ENCODE peak calls at places on chromosomes 5 and 9, in five cellular contexts. H is SJSA1, L is GM23248, U is tibial nerve, B is aorta. M is an unnamed sample. For H3K4me1, the result is how much of the 10 kb centered on the place peaks cover.

GRCh38 chr9:125732562-125732961 is 14.6 kb upstream of the PBX3 start:
- DNase-seq in H (no peak), L (peak), U (no peak), B (no peak), M (no peak)

GRCh38 chr5:141821430-141821925 is 56.7 kb downstream of the PCDH1 start:
- DNase-seq in H (peak), L (peak), U (no peak), B (no peak), M (no peak)

GRCh38 chr5:139659673-139660072 is 11.5 kb downstream of the CXXC5 start:
- DNase-seq in H (no peak), L (peak), U (no peak), B (no peak), M (no peak)

GRCh38 chr5:133896446-133896845 is 72.0 kb downstream of the C5orf15 start:
- DNase-seq in H (no peak), L (no peak), U (no peak), B (peak), M (no peak)

GRCh38 chr9:110081395-110081794 is 126.6 kb downstream of the C9orf152 start:
- DNase-seq in H (peak), L (peak), U (no peak), B (no peak), M (no peak)

GRCh38 chr5:4387295-4387694 is 752.8 kb upstream of the ADAMTS16 start:
- DNase-seq in H (no peak), L (peak), U (peak), B (no peak), M (no peak)

GRCh38 chr9:13443380-13444271 is 164.1 kb upstream of the MPDZ start:
- DNase-seq in H (no peak), L (peak), U (no peak), B (no peak), M (no peak)

GRCh38 chr9:122213102-122213588 is 15.6 kb downstream of the LHX6 start:
- DNase-seq in H (no peak), L (no peak), U (no peak), B (no peak), M (no peak)

GRCh38 chr5:112109331-112109993 is 309.6 kb downstream of the EPB41L4A start:
- DNase-seq in H (no peak), L (peak), U (peak), B (no peak), M (no peak)

GRCh38 chr9:131867611-131868192 is 127.8 kb upstream of the RAPGEF1 start:
- DNase-seq in H (no peak), L (no peak), U (no peak), B (peak), M (no peak)

GRCh38 chr5:36651775-36652685 is 45.6 kb downstream of the SLC1A3 start:
- DNase-seq in H (no peak), L (peak), U (no peak), B (no peak), M (no peak)

GRCh38 chr9:130236436-130236985 is 29.0 kb upstream of the HMCN2 start:
- DNase-seq in H (peak), L (no peak), U (no peak), B (peak), M (no peak)

GRCh38 chr5:14305045-14305444 is 161.9 kb downstream of the TRIO start:
- DNase-seq in H (peak), L (peak), U (no peak), B (no peak), M (no peak)

GRCh38 chr9:109972026-109973005 is 192.3 kb downstream of the PALM2AKAP2 start:
- DNase-seq in H (no peak), L (no peak), U (no peak), B (no peak), M (no peak)

GRCh38 chr5:98258939-98259338 is 514.5 kb upstream of the RGMB start:
- DNase-seq in H (no peak), L (no peak), U (no peak), B (no peak), M (no peak)

GRCh38 chr9:91305596-91305995 is 56.1 kb downstream of the AUH start:
- DNase-seq in H (no peak), L (no peak), U (no peak), B (no peak), M (no peak)

GRCh38 chr5:148792649-148793048 is 33.8 kb upstream of the ADRB2 start:
- DNase-seq in H (no peak), L (no peak), U (no peak), B (no peak), M (no peak)

GRCh38 chr5:2998106-2998505 is 246.6 kb upstream of the IRX2 start:
- DNase-seq in H (no peak), L (no peak), U (no peak), B (no peak), M (no peak)

GRCh38 chr5:142680605-142681259 is 5.2 kb downstream of the FGF1 start:
- DNase-seq in H (peak), L (peak), U (no peak), B (no peak), M (no peak)

GRCh38 chr5:19608434-19608833 is 379.6 kb downstream of the CDH18 start:
- DNase-seq in H (no peak), L (no peak), U (no peak), B (no peak), M (no peak)

GRCh38 chr9:5643005-5643624 is 14.2 kb downstream of the RIC1 start:
- DNase-seq in H (peak), L (no peak), U (no peak), B (no peak), M (no peak)

GRCh38 chr9:132381966-132382541 is 24.6 kb downstream of the TTF1 start:
- DNase-seq in H (no peak), L (no peak), U (no peak), B (peak), M (no peak)

GRCh38 chr9:123269316-123269715 is 930 bp upstream of the STRBP start:
- DNase-seq in H (no peak), L (no peak), U (no peak), B (no peak), M (peak)

GRCh38 chr5:37370864-37371726 is at the start of gene NUP155:
- DNase-seq in H (peak), L (peak), U (peak), B (peak), M (peak)

GRCh38 chr5:118533166-118533565 is 455.2 kb downstream of the DTWD2 start:
- DNase-seq in H (no peak), L (no peak), U (no peak), B (no peak), M (no peak)

GRCh38 chr9:5455181-5455580 is 4.8 kb downstream of the CD274 start:
- DNase-seq in H (peak), L (peak), U (no peak), B (no peak), M (no peak)

GRCh38 chr9:132209263-132209662 is 47.4 kb downstream of the NTNG2 start:
- DNase-seq in H (no peak), L (no peak), U (no peak), B (no peak), M (no peak)

GRCh38 chr5:7578056-7578455 is 182.1 kb downstream of the ADCY2 start:
- DNase-seq in H (no peak), L (no peak), U (no peak), B (no peak), M (no peak)

GRCh38 chr5:129460951-129461815 is 1.1 kb downstream of the ADAMTS19 start:
- DNase-seq in H (no peak), L (peak), U (no peak), B (peak), M (no peak)

GRCh38 chr5:132094393-132095076 is 20.9 kb downstream of the CSF2 start:
- DNase-seq in H (peak), L (peak), U (no peak), B (no peak), M (no peak)

GRCh38 chr5:168728812-168729211 is 149.6 kb upstream of the PANK3 start:
- DNase-seq in H (no peak), L (no peak), U (no peak), B (no peak), M (no peak)

GRCh38 chr9:84300271-84300670 is 40.3 kb downstream of the SLC28A3 start:
- DNase-seq in H (no peak), L (peak), U (no peak), B (no peak), M (no peak)

DNA sequence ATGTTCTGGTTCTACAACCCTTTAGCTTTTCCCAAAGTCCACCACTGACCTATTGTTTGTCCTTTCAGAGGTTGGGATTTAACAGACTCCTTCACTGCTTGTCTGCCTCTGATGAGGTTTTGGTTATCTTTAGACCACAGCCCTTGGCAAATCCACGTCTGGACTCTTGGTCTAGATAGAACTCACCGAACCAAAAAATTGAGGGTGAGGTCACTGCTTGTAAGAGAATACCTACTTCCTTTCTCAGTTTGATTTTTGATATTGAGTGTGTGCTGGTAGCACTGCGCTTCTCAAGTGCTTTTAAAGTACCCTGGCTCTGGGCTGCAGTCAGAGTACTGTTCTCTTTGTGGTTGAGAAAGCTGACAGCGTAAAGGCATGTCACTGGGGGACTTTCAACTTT is 61.7 kb downstream of the JMY start:
- DNase-seq in H (no peak), L (no peak), U (no peak), B (no peak), M (no peak)
- H3K4me3 ChIP-seq in H (no peak), L (no peak), U (no peak), B (no peak), M (no peak)

GRCh38 chr5:72161951-72162350 is 54.7 kb downstream of the MAP1B start:
- DNase-seq in H (no peak), L (peak), U (no peak), B (no peak), M (no peak)
- H3K27ac ChIP-seq in H (no peak), L (no peak), U (no peak), B (no peak), M (no peak)

GRCh38 chr9:121197135-121197534 is 4.5 kb downstream of the RAB14 start:
- DNase-seq in H (no peak), L (peak), U (no peak), B (no peak), M (no peak)

GRCh38 chr9:121196389-121196788 is 5.3 kb downstream of the RAB14 start:
- DNase-seq in H (no peak), L (no peak), U (no peak), B (no peak), M (no peak)

GRCh38 chr9:121192518-121192917 is 9.2 kb downstream of the RAB14 start:
- DNase-seq in H (no peak), L (peak), U (no peak), B (no peak), M (no peak)

GRCh38 chr9:121192959-121193645 is 8.6 kb downstream of the RAB14 start:
- DNase-seq in H (no peak), L (peak), U (no peak), B (no peak), M (no peak)

DNA sequence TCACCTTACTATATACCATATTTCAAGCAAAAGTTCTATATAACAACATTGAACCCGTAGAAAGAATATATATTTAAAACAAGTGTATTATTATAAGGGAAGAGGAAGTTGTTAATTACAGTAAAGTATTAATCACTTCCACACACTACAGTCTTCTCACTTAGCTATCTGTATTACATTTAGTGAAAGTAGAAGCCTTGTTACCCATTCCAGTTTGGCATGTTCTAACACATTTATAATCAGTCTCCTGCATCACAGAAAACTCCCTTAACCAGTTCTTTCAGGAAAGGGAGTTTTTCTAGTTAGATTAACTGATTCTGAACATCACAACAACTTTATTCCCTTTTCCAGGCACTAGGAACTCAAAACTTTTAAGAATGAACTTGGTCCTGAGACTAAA is 6.9 kb downstream of the RAB14 start:
- DNase-seq in H (no peak), L (no peak), U (no peak), B (no peak), M (no peak)
- H3K4me1 ChIP-seq in H (under half), L (half or more), U (under half), B (under half), M (half or more)

GRCh38 chr5:179326176-179326997 is 18.9 kb downstream of the ADAMTS2 start:
- DNase-seq in H (no peak), L (peak), U (peak), B (peak), M (no peak)
- H3K4me3 ChIP-seq in H (no peak), L (peak), U (no peak), B (no peak), M (no peak)

GRCh38 chr5:172770374-172770674 is 671 bp downstream of the DUSP1 start:
- DNase-seq in H (no peak), L (no peak), U (no peak), B (peak), M (no peak)
- H3K27ac ChIP-seq in H (peak), L (peak), U (peak), B (peak), M (peak)

M was measured in CD8-positive, alpha-beta T cell.